ENCODE peak calls at places on chromosomes 7 and 10, in seven cellular contexts. Z is mesenchymal stem cell, X is psoas muscle, M is nephron progenitor cell, U is T-cell, B is M059J, H is A673. D is an unnamed sample.

GRCh38 chr10:58514102-58514472 is 1.4 kb downstream of the BICC1 start:
- DNase-seq in Z (no peak), X (no peak), M (no peak), U (no peak), B (peak; percentile 31), H (no peak), D (peak; percentile 35)

GRCh38 chr10:132869621-132870020 is 72.7 kb downstream of the CFAP46 start:
- DNase-seq in Z (no peak), X (peak; percentile 32), M (no peak), U (no peak), B (no peak), H (no peak), D (no peak)

GRCh38 chr7:1095621-1096155 is 7.8 kb downstream of the GPER1 start:
- DNase-seq in Z (no peak), X (peak; percentile 51), M (no peak), U (no peak), B (no peak), H (no peak), D (no peak)

GRCh38 chr10:18822156-18822555 is 162.9 kb downstream of the ARL5B start:
- DNase-seq in Z (peak; percentile 0), X (no peak), M (peak; percentile 60), U (no peak), B (peak; percentile 7), H (peak; percentile 40), D (peak; percentile 3)

GRCh38 chr7:30252885-30253795 is 31.3 kb upstream of the ZNRF2 start:
- DNase-seq in Z (no peak), X (peak; percentile 77), M (no peak), U (no peak), B (peak; percentile 91), H (no peak), D (peak; percentile 18)

GRCh38 chr7:12434012-12434642 is 30.5 kb upstream of the VWDE start:
- DNase-seq in Z (no peak), X (no peak), M (no peak), U (no peak), B (no peak), H (no peak), D (no peak)

GRCh38 chr10:19250542-19250941 is 201.9 kb downstream of the MALRD1 start:
- DNase-seq in Z (no peak), X (no peak), M (no peak), U (no peak), B (peak; percentile 8), H (no peak), D (no peak)

GRCh38 chr10:131885391-131886165 is 15.2 kb upstream of the PPP2R2D start:
- DNase-seq in Z (peak; percentile 43), X (peak; percentile 89), M (peak; percentile 85), U (peak; percentile 60), B (peak; percentile 44), H (peak; percentile 80), D (peak; percentile 60)

GRCh38 chr7:437293-438280 is 82.1 kb downstream of the PDGFA start:
- DNase-seq in Z (no peak), X (no peak), M (peak; percentile 45), U (no peak), B (no peak), H (no peak), D (no peak)

GRCh38 chr7:124930655-124931597 is 1.3 kb upstream of the POT1 start:
- DNase-seq in Z (no peak), X (peak; percentile 39), M (no peak), U (no peak), B (no peak), H (no peak), D (no peak)

GRCh38 chr10:59678884-59679301 is 30.8 kb downstream of the SLC16A9 start:
- DNase-seq in Z (no peak), X (no peak), M (no peak), U (no peak), B (peak; percentile 6), H (no peak), D (no peak)